ENCODE peak calls at places on chromosomes 2 and 18, in ten cellular contexts. O is upper lobe of right lung, J is small intestine, Q is lower lobe of right lung, Y is kidney, B is RWPE2, F is A673, G is spleen, L is body of pancreas, T is GM23248. R is an unnamed sample.

GRCh38 chr2:223949241-223949640 is 4.1 kb upstream of the WDFY1 start:
- DNase-seq in O (no peak), J (no peak), Q (no peak), Y (no peak), B (no peak), F (no peak), G (no peak), L (no peak), T (no peak), R (no peak)

GRCh38 chr2:112185131-112185530 is 46.9 kb downstream of the FBLN7 start:
- DNase-seq in O (no peak), J (no peak), Q (no peak), Y (no peak), B (no peak), F (no peak), G (no peak), L (no peak), T (no peak), R (no peak)

GRCh38 chr2:7766302-7766701 is 849.1 kb downstream of the RNF144A start:
- DNase-seq in O (no peak), J (no peak), Q (no peak), Y (no peak), B (no peak), F (no peak), G (no peak), L (no peak), T (no peak), R (no peak)

GRCh38 chr18:79714531-79715240 is 35.1 kb downstream of the CTDP1 start:
- DNase-seq in O (no peak), J (no peak), Q (peak; percentile 41), Y (peak; percentile 66), B (no peak), F (no peak), G (no peak), L (no peak), T (no peak), R (no peak)

GRCh38 chr2:221914334-221914733 is 342.2 kb upstream of the EPHA4 start:
- DNase-seq in O (no peak), J (no peak), Q (no peak), Y (no peak), B (no peak), F (peak; percentile 74), G (no peak), L (no peak), T (no peak), R (no peak)

GRCh38 chr2:149597050-149598013 is 9.8 kb upstream of the MMADHC start:
- DNase-seq in O (no peak), J (peak; percentile 68), Q (no peak), Y (no peak), B (no peak), F (peak; percentile 84), G (no peak), L (peak; percentile 35), T (peak; percentile 92), R (peak; percentile 61)

GRCh38 chr2:60948926-60949579 is 67.7 kb downstream of the REL start:
- DNase-seq in O (no peak), J (no peak), Q (no peak), Y (no peak), B (no peak), F (no peak), G (no peak), L (no peak), T (peak; percentile 48), R (no peak)

GRCh38 chr18:46222710-46223360 is 118.7 kb downstream of the HAUS1 start:
- DNase-seq in O (no peak), J (no peak), Q (no peak), Y (no peak), B (no peak), F (no peak), G (no peak), L (no peak), T (no peak), R (no peak)

GRCh38 chr2:157158111-157158510 is 99.4 kb upstream of the GALNT5 start:
- DNase-seq in O (no peak), J (no peak), Q (no peak), Y (no peak), B (no peak), F (no peak), G (no peak), L (no peak), T (peak; percentile 65), R (no peak)

GRCh38 chr18:57786038-57786437 is 17.1 kb downstream of the ATP8B1 start:
- DNase-seq in O (no peak), J (no peak), Q (no peak), Y (no peak), B (no peak), F (no peak), G (no peak), L (no peak), T (no peak), R (no peak)

GRCh38 chr2:62499430-62500060 is 6.5 kb downstream of the TMEM17 start:
- DNase-seq in O (no peak), J (no peak), Q (no peak), Y (no peak), B (no peak), F (no peak), G (no peak), L (no peak), T (peak; percentile 27), R (no peak)

GRCh38 chr2:235268535-235268934 is 225.3 kb upstream of the AGAP1 start:
- DNase-seq in O (no peak), J (no peak), Q (no peak), Y (no peak), B (no peak), F (peak; percentile 41), G (no peak), L (no peak), T (peak; percentile 64), R (no peak)

GRCh38 chr2:188576006-188576405 is 284.3 kb downstream of the GULP1 start:
- DNase-seq in O (no peak), J (no peak), Q (no peak), Y (no peak), B (no peak), F (no peak), G (no peak), L (no peak), T (no peak), R (no peak)

GRCh38 chr2:187542123-187542522 is 12.1 kb downstream of the TFPI start:
- DNase-seq in O (no peak), J (no peak), Q (no peak), Y (no peak), B (no peak), F (no peak), G (no peak), L (no peak), T (peak; percentile 24), R (no peak)
- H3K4me1 ChIP-seq in O (peaks cover 42% of the 10 kb centered on the region), J (peaks cover 2% of the 10 kb centered on the region), Q (peaks cover 58% of the 10 kb centered on the region), Y (no peaks in the 10 kb centered on the region), B (peaks cover 79% of the 10 kb centered on the region), F (peaks cover 63% of the 10 kb centered on the region), G (peaks cover 4% of the 10 kb centered on the region), L (peaks cover 41% of the 10 kb centered on the region), T (peaks cover 59% of the 10 kb centered on the region), R (no peaks in the 10 kb centered on the region)

DNA sequence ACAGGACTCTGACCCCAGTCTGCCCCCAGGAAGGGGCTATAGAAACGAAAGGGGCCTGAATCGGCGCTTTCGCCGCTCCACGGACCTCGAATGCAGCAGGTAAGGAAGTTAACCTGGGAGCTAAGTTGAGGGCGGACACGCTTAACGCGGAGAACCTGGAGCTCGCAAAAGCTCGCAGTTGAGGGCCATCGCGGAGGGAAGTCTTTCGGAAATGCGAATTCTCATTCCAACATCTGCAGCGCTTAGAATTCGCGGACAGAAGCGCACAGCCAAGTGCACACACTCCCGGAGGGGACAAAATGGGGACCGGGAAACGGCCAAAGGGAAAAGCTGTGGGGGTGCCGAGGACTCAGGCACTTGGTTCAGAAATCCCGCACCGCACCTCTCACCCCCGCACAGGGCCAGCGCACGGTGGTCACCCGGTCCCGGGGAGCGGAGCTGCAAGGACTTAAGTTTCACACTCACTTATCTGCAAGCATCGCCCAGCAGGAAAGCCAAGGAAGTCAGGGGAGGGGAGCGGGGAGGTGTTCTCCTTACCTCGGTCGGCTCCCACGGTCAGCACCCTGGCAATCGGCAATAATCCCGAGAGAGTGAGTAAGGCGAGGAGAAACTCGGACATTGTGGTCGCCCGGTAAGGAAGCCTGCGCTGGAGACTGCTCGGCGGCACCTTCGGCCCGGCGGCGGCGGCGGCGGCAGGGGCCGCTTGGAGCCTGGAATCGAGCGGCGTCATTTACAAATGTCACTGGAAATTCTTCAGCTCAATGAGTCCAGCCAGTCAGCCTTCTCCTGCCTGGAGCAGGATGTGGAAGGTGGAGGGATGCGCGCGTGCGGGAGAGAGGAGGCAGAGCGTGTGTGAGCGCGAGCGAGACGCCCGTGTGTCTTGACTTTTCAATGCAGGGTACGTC is 453 bp downstream of the LRP1B start:
- DNase-seq in O (peak; percentile 82), J (peak; percentile 68), Q (peak; percentile 75), Y (peak; percentile 78), B (peak; percentile 49), F (peak; percentile 78), G (peak; percentile 61), L (peak; percentile 76), T (peak; percentile 69), R (peak; percentile 58)
- H3K4me3 ChIP-seq in O (peak overlapping the region; percentile 46), J (no peak overlapping the region), Q (peak overlapping the region; percentile 55), Y (peak overlapping the region; percentile 65), B (peak overlapping the region; percentile 26), F (peak overlapping the region; percentile 73), G (peak overlapping the region; percentile 67), L (peak overlapping the region; percentile 6), T (peak overlapping the region; percentile 73), R (peak overlapping the region; percentile 60)

GRCh38 chr2:119853777-119854399 is 94.2 kb downstream of the PTPN4 start:
- DNase-seq in O (no peak), J (no peak), Q (no peak), Y (no peak), B (no peak), F (no peak), G (no peak), L (no peak), T (no peak), R (peak; percentile 86)
- H3K9me3 ChIP-seq in O (peaks cover 13% of the 10 kb centered on the region), J (peaks cover 2% of the 10 kb centered on the region), Q (peaks cover 42% of the 10 kb centered on the region), Y (peaks cover 22% of the 10 kb centered on the region), B (peaks cover 8% of the 10 kb centered on the region), F (peaks cover 23% of the 10 kb centered on the region), G (peaks cover 55% of the 10 kb centered on the region), L (no peaks in the 10 kb centered on the region), T (no peaks in the 10 kb centered on the region), R (peaks cover 6% of the 10 kb centered on the region)

DNA sequence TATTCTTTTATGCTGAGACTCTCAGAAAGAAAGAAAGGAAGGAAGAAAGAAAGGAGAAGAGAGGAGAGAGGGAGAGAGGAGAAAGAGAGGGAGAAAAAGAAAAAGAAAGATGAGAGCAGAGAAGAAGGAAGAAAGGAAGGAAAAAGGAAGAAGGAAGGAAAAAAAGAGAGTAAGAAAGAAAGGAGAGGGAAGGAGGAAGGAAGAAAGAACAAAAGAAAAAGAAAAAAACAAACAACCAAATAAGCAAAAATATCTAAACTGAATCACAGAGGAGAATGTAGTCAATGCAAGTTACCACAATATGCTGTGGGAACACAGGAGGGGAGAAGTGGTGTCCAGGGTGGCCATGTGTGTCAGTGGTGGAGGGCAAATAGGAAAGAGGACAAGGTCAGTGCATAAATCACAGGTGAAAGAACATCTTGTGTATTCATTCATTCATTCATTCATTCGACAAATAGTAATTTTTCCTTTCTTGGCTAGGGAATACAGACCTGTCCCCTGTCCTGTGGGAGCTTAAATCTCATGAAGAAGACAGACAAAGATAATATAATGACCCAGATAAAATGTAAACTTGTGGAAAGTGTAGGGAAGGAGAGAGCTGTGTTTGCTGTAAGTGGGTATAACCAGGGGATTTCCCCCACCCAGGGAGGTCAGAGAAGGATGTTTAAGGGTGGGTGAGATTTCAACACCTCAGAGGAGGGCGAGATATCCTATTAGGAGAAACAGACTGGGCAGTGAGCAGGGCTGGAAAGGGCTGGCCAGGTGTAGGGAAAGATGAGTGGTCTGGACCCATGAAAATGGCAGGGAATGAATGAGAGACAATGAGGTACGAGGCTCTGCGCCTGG is 50.7 kb downstream of the IL1R2 start:
- DNase-seq in O (no peak), J (no peak), Q (no peak), Y (no peak), B (no peak), F (no peak), G (no peak), L (no peak), T (no peak), R (no peak)
- H3K4me1 ChIP-seq in O (peaks cover 46% of the 10 kb centered on the region), J (no peaks in the 10 kb centered on the region), Q (peaks cover 51% of the 10 kb centered on the region), Y (no peaks in the 10 kb centered on the region), B (no peaks in the 10 kb centered on the region), F (no peaks in the 10 kb centered on the region), G (peaks cover 6% of the 10 kb centered on the region), L (no peaks in the 10 kb centered on the region), T (peaks cover 42% of the 10 kb centered on the region), R (no peaks in the 10 kb centered on the region)

R was measured in HAP-1.